ENCODE peak calls at places on chromosome 14, in nine cellular contexts. K, H, J, N, T, Q, X, Z and S are unnamed samples.

GRCh38 chr14:47012533-47012932 is 361.0 kb upstream of the RPL10L start:
- DNase-seq in X (no peak), K (no peak), N (no peak), Z (no peak), J (no peak), Q (no peak), T (no peak), H (no peak), S (no peak)

GRCh38 chr14:75274899-75275569 is 3.6 kb upstream of the FOS start:
- DNase-seq in K (peak; percentile 97), X (peak; percentile 43), Q (no peak), Z (peak; percentile 49), J (no peak), N (no peak), T (no peak), H (no peak), S (no peak)

GRCh38 chr14:100715803-100716202 is 10.9 kb upstream of the DLK1 start:
- DNase-seq in Q (no peak), H (no peak), Z (no peak), X (no peak), K (no peak), T (no peak), J (no peak), N (no peak), S (no peak)

GRCh38 chr14:33475623-33476022 is 475.3 kb downstream of the EGLN3 start:
- DNase-seq in J (no peak), Q (no peak), T (no peak), Z (peak; percentile 63), H (peak; percentile 21), X (peak; percentile 21), N (peak; percentile 4), K (peak; percentile 6), S (no peak)

GRCh38 chr14:63770187-63770807 is 42.4 kb upstream of the SGPP1 start:
- DNase-seq in Q (no peak), H (peak; percentile 32), T (peak; percentile 16), X (peak; percentile 25), N (peak; percentile 48), K (peak; percentile 71), Z (peak; percentile 68), J (no peak), S (no peak)

GRCh38 chr14:64955297-64955696 is 12.8 kb upstream of the GPX2 start:
- DNase-seq in N (no peak), Q (peak; percentile 28), Z (no peak), J (no peak), K (no peak), H (no peak), T (no peak), X (no peak), S (no peak)

GRCh38 chr14:73753043-73753886 is 39.1 kb upstream of the PNMA1 start:
- DNase-seq in Q (peak; percentile 85), J (no peak), X (no peak), K (no peak), T (no peak), N (no peak), Z (no peak), H (no peak), S (no peak)

GRCh38 chr14:38078393-38078792 is 129.3 kb upstream of the SSTR1 start:
- DNase-seq in H (no peak), Q (no peak), N (no peak), T (no peak), K (no peak), J (no peak), Z (no peak), X (no peak), S (no peak)

GRCh38 chr14:92254786-92255185 is 68.2 kb upstream of the SLC24A4 start:
- DNase-seq in T (peak; percentile 3), K (peak; percentile 41), Q (peak; percentile 81), J (no peak), N (no peak), H (no peak), X (peak; percentile 56), Z (peak; percentile 74), S (no peak)

GRCh38 chr14:64673748-64674147 is 30.5 kb upstream of the PLEKHG3 start:
- DNase-seq in J (no peak), X (no peak), H (no peak), K (no peak), Z (no peak), T (no peak), Q (no peak), N (no peak), S (no peak)